ENCODE peak calls at places on chromosomes 4 and X, in five cellular contexts. B, A, H, L and K are unnamed samples.
A peak's percentile ranks its signal among the peaks of the same experiment; 100 is the strongest.

GRCh38 chr4:174604198-174604597 is 81.9 kb upstream of the HPGD start:
- DNase-seq in B (no peak), A (peak; percentile 71), H (no peak), L (no peak), K (no peak)

GRCh38 chr4:3477750-3478430 is 14.8 kb downstream of the DOK7 start:
- DNase-seq in B (no peak), A (no peak), H (no peak), L (no peak), K (no peak)

GRCh38 chrX:129750971-129751370 is 12.2 kb downstream of the XPNPEP2 start:
- DNase-seq in B (no peak), A (no peak), H (no peak), L (no peak), K (no peak)

GRCh38 chr4:124111922-124112321 is 600.6 kb downstream of the ANKRD50 start:
- DNase-seq in B (no peak), A (peak; percentile 53), H (peak; percentile 59), L (peak; percentile 45), K (no peak)

GRCh38 chr4:6278801-6279197 is 9.1 kb downstream of the WFS1 start:
- DNase-seq in B (no peak), A (no peak), H (no peak), L (no peak), K (no peak)

GRCh38 chr4:187380181-187380581 is 615.4 kb upstream of the ZFP42 start:
- DNase-seq in B (no peak), A (peak; percentile 43), H (peak; percentile 67), L (no peak), K (no peak)

GRCh38 chrX:51825432-51825831 is 68.0 kb upstream of the MAGED1 start:
- DNase-seq in B (no peak), A (no peak), H (no peak), L (no peak), K (no peak)

GRCh38 chr4:37882665-37883296 is 8.1 kb upstream of the TBC1D1 start:
- DNase-seq in B (no peak), A (peak; percentile 2), H (no peak), L (no peak), K (no peak)

GRCh38 chr4:78551420-78552351 is at the start of gene ANXA3:
- DNase-seq in B (no peak), A (no peak), H (no peak), L (peak; percentile 57), K (peak; percentile 40)

GRCh38 chrX:149570668-149571067 is 16.6 kb downstream of the MAGEA9B start:
- DNase-seq in B (no peak), A (peak; percentile 7), H (no peak), L (no peak), K (no peak)

GRCh38 chr4:121358473-121358872 is 22.3 kb downstream of the QRFPR start:
- DNase-seq in B (no peak), A (no peak), H (peak; percentile 7), L (no peak), K (no peak)

GRCh38 chrX:153769865-153770605 is 6.0 kb downstream of the PLXNB3 start:
- DNase-seq in B (no peak), A (no peak), H (no peak), L (no peak), K (no peak)

GRCh38 chr4:5152521-5152920 is 101.2 kb downstream of the STK32B start:
- DNase-seq in B (no peak), A (no peak), H (no peak), L (no peak), K (no peak)

GRCh38 chr4:189974056-189974455 is 33.4 kb downstream of the FRG1 start:
- DNase-seq in B (no peak), A (peak; percentile 43), H (peak; percentile 38), L (no peak), K (no peak)

GRCh38 chr4:40648141-40648540 is 18.5 kb upstream of the RBM47 start:
- DNase-seq in B (no peak), A (no peak), H (no peak), L (no peak), K (no peak)

GRCh38 chrX:79413009-79413408 is 45.9 kb upstream of the ITM2A start:
- DNase-seq in B (no peak), A (peak; percentile 29), H (no peak), L (no peak), K (no peak)

GRCh38 chrX:123155327-123155726 is 28.8 kb upstream of the GRIA3 start:
- DNase-seq in B (no peak), A (no peak), H (no peak), L (no peak), K (no peak)

GRCh38 chr4:153464068-153464467 is 2.1 kb upstream of the TMEM131L start:
- DNase-seq in B (no peak), A (no peak), H (no peak), L (no peak), K (no peak)

GRCh38 chr4:55297346-55297745 is 48.7 kb upstream of the SRD5A3 start:
- DNase-seq in B (no peak), A (peak; percentile 34), H (no peak), L (no peak), K (no peak)

GRCh38 chr4:165415910-165416309 is 37.1 kb downstream of the CPE start:
- DNase-seq in B (no peak), A (no peak), H (no peak), L (peak; percentile 11), K (no peak)

GRCh38 chrX:109632906-109633504 is 8.0 kb upstream of the KCNE5 start:
- DNase-seq in B (no peak), A (peak; percentile 20), H (no peak), L (peak; percentile 40), K (no peak)

GRCh38 chr4:69881173-69881773 is 21.3 kb upstream of the SULT1E1 start:
- DNase-seq in B (peak; percentile 1), A (peak; percentile 40), H (peak; percentile 22), L (peak; percentile 15), K (no peak)

GRCh38 chrX:1391370-1391706 is 575 bp downstream of the SLC25A6 start:
- DNase-seq in B (no peak), A (no peak), H (no peak), L (peak; percentile 95), K (peak; percentile 99)

GRCh38 chr4:70722199-70722791 is 531 bp downstream of the RUFY3 start:
- DNase-seq in B (no peak), A (no peak), H (no peak), L (no peak), K (no peak)

GRCh38 chr4:81426770-81427604 is 44.7 kb downstream of the RASGEF1B start:
- DNase-seq in B (no peak), A (no peak), H (no peak), L (no peak), K (no peak)

GRCh38 chrX:150205011-150205410 is 158.1 kb upstream of the MAMLD1 start:
- DNase-seq in B (no peak), A (peak; percentile 14), H (no peak), L (no peak), K (no peak)

GRCh38 chr4:168453146-168453545 is 27.1 kb downstream of the DDX60L start:
- DNase-seq in B (no peak), A (no peak), H (no peak), L (no peak), K (no peak)

GRCh38 chr4:154807042-154807630 is 26.1 kb downstream of the RBM46 start:
- DNase-seq in B (no peak), A (peak; percentile 33), H (peak; percentile 34), L (no peak), K (no peak)
- TF ChIP-seq CTCF in B (peak; percentile 38), A (peak; percentile 86), H (peak; percentile 99), L (peak; percentile 15), K (no peak)

DNA sequence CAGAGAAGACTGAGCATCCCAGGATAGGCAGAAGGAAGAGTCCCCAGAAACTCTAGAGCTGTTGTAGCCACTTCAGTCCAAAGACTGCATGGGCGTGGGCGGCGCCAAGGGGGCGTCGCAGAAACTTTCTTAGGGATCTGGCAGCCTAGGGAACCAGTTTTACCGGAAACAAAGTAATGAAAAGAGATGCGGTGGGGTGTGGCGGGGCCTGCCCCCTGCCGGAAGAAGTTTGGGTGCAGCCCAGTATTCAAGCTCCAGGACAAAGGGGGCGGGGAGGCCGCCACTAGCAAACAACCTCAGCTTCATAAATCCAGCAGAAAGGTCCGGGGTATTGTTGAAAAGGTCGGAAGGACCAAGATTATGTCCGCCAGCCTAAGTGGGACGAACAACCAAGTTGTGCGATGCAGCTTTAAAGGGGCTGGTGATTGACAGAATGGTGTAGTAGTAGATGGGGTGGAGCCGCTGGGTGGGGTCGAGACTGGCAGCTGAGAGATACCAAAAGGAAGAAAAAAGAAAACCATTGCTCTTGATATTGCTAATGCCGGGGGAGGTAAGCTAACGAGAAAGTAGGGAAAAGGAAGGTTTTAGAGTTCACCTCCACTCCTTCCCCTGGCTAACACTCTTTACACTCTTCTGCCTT is 190.5 kb downstream of the RRAGB start:
- DNase-seq in B (peak; percentile 20), A (peak; percentile 4), H (peak; percentile 38), L (peak; percentile 61), K (peak; percentile 34)
- TF ChIP-seq CTCF in B (peak; percentile 53), A (no peak), H (no peak), L (peak; percentile 31), K (no peak)

DNA sequence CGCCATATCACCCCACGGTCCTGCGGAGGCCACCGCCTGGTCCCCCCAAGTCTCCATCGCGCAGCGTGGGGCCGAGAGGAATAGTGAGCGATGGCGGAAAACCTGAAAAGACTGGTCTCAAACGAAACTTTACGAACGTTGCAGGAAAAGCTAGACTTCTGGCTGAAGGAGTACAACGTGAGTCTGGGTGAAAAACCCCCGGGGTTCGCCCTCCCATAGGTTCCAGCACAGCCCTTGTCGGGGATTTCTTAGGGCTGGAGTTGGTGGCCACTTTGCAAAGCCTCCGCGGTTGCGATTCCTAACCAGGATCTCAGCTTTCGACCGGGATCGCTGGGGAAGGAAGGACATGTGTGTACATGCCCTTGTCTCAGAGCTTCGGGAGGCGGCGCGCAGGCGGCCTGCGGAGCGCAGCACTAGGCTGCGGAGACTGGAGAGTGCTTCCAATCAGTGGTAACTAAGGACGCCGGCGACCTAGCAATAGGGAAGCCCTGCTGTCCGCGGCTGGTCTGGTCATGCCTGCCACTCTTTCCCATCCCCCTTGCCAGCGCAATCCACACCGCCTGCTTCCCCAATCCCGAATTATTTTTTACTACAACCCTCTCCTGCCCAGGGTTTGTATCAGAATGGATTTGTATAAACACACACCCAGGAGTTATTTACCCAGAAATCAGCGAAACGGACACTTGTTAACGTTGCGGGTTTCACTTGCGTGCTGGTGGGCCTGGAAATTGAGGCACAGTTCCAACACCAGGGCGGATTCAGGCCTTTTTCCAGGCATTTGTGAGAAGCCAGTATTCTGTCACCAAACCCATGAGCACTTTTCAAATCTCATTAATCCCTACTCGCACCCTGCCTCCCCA is 741 bp downstream of the SPATA18 start:
- DNase-seq in B (no peak), A (peak; percentile 74), H (no peak), L (peak; percentile 70), K (peak; percentile 31)
- TF ChIP-seq CTCF in B (no peak), A (no peak), H (no peak), L (no peak), K (no peak)

GRCh38 chr4:141350122-141350904 is 129.6 kb downstream of the ZNF330 start:
- DNase-seq in B (no peak), A (peak; percentile 92), H (no peak), L (no peak), K (no peak)
- TF ChIP-seq CTCF in B (no peak), A (no peak), H (no peak), L (no peak), K (no peak)

GRCh38 chr4:163554870-163555465 is 60.5 kb downstream of the TMA16 start:
- DNase-seq in B (no peak), A (no peak), H (no peak), L (no peak), K (no peak)
- TF ChIP-seq CTCF in B (peak; percentile 94), A (peak; percentile 62), H (peak; percentile 76), L (peak; percentile 71), K (peak; percentile 61)